ENCODE peak calls at places on chromosomes 2 and 18, in seven cellular contexts. D is RWPE1, X is brain microvascular endothelial cell, Y is hepatocyte, N is gastrocnemius medialis, F is tibial nerve, R is WERI-Rb-1. B is an unnamed sample.
A peak's percentile ranks its signal among the peaks of the same experiment; 100 is the strongest.

GRCh38 chr2:95700554-95700953 is 108.8 kb downstream of the TRIM43 start:
- DNase-seq in D (no peak), X (no peak), Y (no peak), N (no peak), F (no peak), R (no peak), B (no peak)

GRCh38 chr2:113178891-113179290 is 5.1 kb downstream of the PSD4 start:
- DNase-seq in D (no peak), X (no peak), Y (no peak), N (no peak), F (no peak), R (no peak), B (no peak)

GRCh38 chr18:5546660-5547059 is 2.9 kb upstream of the EPB41L3 start:
- DNase-seq in D (no peak), X (peak; percentile 58), Y (peak; percentile 68), N (no peak), F (peak; percentile 51), R (peak; percentile 42), B (no peak)

GRCh38 chr18:66621816-66622576 is 18.1 kb upstream of the CDH19 start:
- DNase-seq in D (no peak), X (no peak), Y (no peak), N (no peak), F (no peak), R (peak; percentile 38), B (no peak)

GRCh38 chr2:150470435-150470834 is 17.0 kb downstream of the RND3 start:
- DNase-seq in D (no peak), X (no peak), Y (peak; percentile 44), N (no peak), F (no peak), R (no peak), B (no peak)

GRCh38 chr18:31424383-31424988 is 23.1 kb upstream of the DSG3 start:
- DNase-seq in D (no peak), X (peak; percentile 48), Y (peak; percentile 69), N (no peak), F (no peak), R (peak; percentile 53), B (no peak)

GRCh38 chr18:3012306-3012919 is 531 bp downstream of the LPIN2 start:
- DNase-seq in D (peak; percentile 34), X (no peak), Y (peak; percentile 70), N (no peak), F (peak; percentile 29), R (peak; percentile 51), B (peak; percentile 48)

GRCh38 chr2:68088950-68089349 is 26.1 kb upstream of the C1D start:
- DNase-seq in D (no peak), X (no peak), Y (no peak), N (no peak), F (no peak), R (no peak), B (no peak)

GRCh38 chr2:136112949-136113766 is 4.8 kb downstream of the CXCR4 start:
- DNase-seq in D (no peak), X (no peak), Y (no peak), N (no peak), F (no peak), R (no peak), B (no peak)

GRCh38 chr2:236744316-236745105 is 174.9 kb downstream of the ACKR3 start:
- DNase-seq in D (no peak), X (peak; percentile 99), Y (no peak), N (no peak), F (no peak), R (no peak), B (no peak)

GRCh38 chr18:79792988-79793355 is 4.8 kb upstream of the KCNG2 start:
- DNase-seq in D (no peak), X (no peak), Y (no peak), N (no peak), F (no peak), R (no peak), B (no peak)

GRCh38 chr18:79791141-79791972 is 6.4 kb upstream of the KCNG2 start:
- DNase-seq in D (peak; percentile 73), X (peak; percentile 98), Y (peak; percentile 72), N (peak; percentile 39), F (peak; percentile 51), R (no peak), B (no peak)

GRCh38 chr18:79789901-79790885 is 7.5 kb upstream of the KCNG2 start:
- DNase-seq in D (no peak), X (no peak), Y (no peak), N (no peak), F (no peak), R (no peak), B (no peak)

GRCh38 chr18:79794851-79795250 is 2.9 kb upstream of the KCNG2 start:
- DNase-seq in D (no peak), X (no peak), Y (no peak), N (no peak), F (no peak), R (no peak), B (no peak)

DNA sequence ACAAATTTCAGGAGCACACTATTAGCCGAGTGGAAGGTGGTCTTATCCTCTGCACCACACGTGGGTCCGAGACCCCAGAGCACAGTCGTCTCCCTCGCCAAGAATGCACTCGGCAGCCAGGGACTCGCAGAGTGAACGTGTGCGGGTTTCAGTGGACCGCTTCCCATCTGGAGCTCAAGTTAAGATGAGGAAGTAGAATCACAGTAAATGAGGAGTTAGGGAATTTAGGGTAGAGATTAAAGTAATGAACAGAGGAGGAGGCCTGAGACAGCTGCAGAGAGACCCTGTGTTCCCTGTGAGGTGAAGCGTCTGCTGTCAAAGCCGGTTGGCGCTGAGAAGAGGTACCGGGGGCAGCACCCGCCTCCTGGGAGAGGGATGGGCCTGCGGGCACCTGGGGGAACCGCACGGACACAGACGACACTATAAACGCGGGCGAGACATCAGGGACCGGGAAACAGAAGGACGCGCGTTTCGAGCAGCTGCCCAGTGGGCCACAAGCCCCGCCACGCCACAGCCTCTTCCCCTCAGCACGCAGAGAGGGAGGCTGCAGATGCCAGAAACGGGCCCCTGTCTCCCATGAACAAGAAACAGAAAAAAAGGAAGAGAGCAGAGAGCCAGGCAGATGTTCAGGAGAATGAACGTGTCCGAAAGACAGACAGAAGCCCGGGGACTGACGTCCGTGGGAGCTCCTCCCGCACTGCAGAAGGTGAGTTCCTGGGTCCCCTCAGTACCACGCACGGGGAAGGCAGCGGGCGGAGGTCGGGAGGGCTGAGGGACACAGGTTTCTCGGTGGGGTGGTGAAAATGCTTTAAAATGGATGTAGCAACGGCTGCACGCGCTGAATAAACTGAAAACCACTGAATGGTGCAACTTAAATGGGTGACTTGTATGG is 5.4 kb upstream of the KCNG2 start:
- DNase-seq in D (no peak), X (no peak), Y (no peak), N (no peak), F (no peak), R (no peak), B (no peak)
- H3K27ac ChIP-seq in D (peak overlapping the region; percentile 79), X (peak overlapping the region; percentile 59), Y (peak overlapping the region; percentile 28), N (no peak overlapping the region), F (no peak overlapping the region), R (no peak overlapping the region), B (no peak overlapping the region)

GRCh38 chr2:42186378-42186777 is 17.2 kb downstream of the EML4 start:
- DNase-seq in D (no peak), X (no peak), Y (no peak), N (no peak), F (no peak), R (no peak), B (no peak)
- H3K27ac ChIP-seq in D (no peak overlapping the region), X (peak overlapping the region; percentile 72), Y (peak overlapping the region; percentile 50), N (no peak overlapping the region), F (peak overlapping the region; percentile 24), R (no peak overlapping the region), B (no peak overlapping the region)

DNA sequence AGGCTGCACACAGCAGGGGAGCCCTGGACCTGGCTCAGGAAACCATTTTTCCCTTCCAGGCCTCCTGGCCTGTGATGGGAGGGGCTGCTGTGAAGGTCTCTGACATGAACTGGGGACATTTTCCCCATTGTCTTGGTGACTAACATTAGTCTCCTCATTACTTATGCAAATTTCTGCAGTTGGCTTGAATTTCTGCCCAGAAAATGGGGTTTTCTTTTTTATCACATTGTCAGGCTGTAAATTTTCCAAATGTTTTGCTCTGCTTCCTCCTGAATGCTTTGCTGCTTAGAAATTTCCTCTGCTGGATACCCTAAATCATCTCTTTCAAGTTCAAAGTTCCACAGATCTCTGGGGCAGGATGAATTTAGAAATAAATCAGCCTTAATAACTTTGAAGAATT is 78.2 kb downstream of the EHBP1 start:
- DNase-seq in D (no peak), X (no peak), Y (no peak), N (no peak), F (no peak), R (no peak), B (no peak)
- H3K27ac ChIP-seq in D (peak overlapping the region; percentile 16), X (no peak overlapping the region), Y (no peak overlapping the region), N (no peak overlapping the region), F (no peak overlapping the region), R (no peak overlapping the region), B (no peak overlapping the region)

GRCh38 chr2:216804357-216805350 is 55.2 kb downstream of the TNP1 start:
- DNase-seq in D (peak; percentile 26), X (no peak), Y (peak; percentile 38), N (peak; percentile 95), F (peak; percentile 16), R (no peak), B (no peak)
- H3K27ac ChIP-seq in D (no peak overlapping the region), X (no peak overlapping the region), Y (no peak overlapping the region), N (peak overlapping the region; percentile 95), F (peak overlapping the region; percentile 45), R (no peak overlapping the region), B (no peak overlapping the region)

GRCh38 chr2:164816900-164817299 is 24.7 kb downstream of the COBLL1 start:
- DNase-seq in D (no peak), X (no peak), Y (no peak), N (no peak), F (no peak), R (no peak), B (no peak)
- H3K27ac ChIP-seq in D (no peak overlapping the region), X (no peak overlapping the region), Y (no peak overlapping the region), N (peak overlapping the region; percentile 4), F (peak overlapping the region; percentile 48), R (no peak overlapping the region), B (no peak overlapping the region)

DNA sequence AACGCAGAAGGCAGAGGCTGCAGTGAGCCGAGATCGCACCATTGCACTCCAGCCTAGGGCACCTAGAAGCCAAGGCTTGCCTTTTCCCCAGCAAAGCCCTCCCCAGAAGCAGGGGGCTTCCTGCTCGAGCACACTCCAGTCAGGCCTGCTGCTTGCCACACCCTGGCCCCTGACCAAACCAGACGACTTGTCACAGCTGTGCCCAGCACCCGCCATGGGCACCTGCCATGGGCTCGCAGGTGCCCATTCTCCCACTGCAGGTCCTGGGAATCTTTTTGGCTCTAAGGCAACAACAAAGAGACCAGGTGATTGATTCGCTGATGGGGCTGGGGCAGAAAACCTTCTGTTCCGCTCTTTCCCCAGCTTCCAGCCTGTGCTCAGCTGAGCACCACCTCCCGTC is 4.9 kb downstream of the KCNK3 start:
- DNase-seq in D (no peak), X (no peak), Y (no peak), N (no peak), F (no peak), R (no peak), B (no peak)
- H3K27ac ChIP-seq in D (no peak overlapping the region), X (no peak overlapping the region), Y (no peak overlapping the region), N (no peak overlapping the region), F (no peak overlapping the region), R (no peak overlapping the region), B (no peak overlapping the region)

B was measured in substantia nigra.